ENCODE peak calls at places on chromosomes 7 and 10, in nine cellular contexts. I, U, E, H, N, X, M, Y and Q are unnamed samples.

GRCh38 chr7:958221-959200 is 4.0 kb upstream of the ADAP1 start:
- DNase-seq in I (no peak), U (no peak), E (peak; percentile 29), H (no peak), N (no peak), X (peak; percentile 6), M (no peak), Y (no peak), Q (no peak)

GRCh38 chr10:11183000-11183399 is 165.3 kb downstream of the CELF2 start:
- DNase-seq in I (no peak), U (no peak), E (no peak), H (no peak), N (no peak), X (no peak), M (no peak), Y (no peak), Q (no peak)

GRCh38 chr7:100545636-100546128 is 6.7 kb downstream of the AGFG2 start:
- DNase-seq in I (peak; percentile 87), U (peak; percentile 99), E (no peak), H (no peak), N (peak; percentile 55), X (no peak), M (peak; percentile 72), Y (peak; percentile 90), Q (peak; percentile 73)

GRCh38 chr10:88049204-88049603 is 185.8 kb downstream of the PTEN start:
- DNase-seq in I (no peak), U (no peak), E (no peak), H (no peak), N (no peak), X (no peak), M (no peak), Y (no peak), Q (no peak)

GRCh38 chr10:80289451-80290287 is at the start of gene MAT1A:
- DNase-seq in I (no peak), U (peak; percentile 41), E (no peak), H (peak; percentile 8), N (peak; percentile 55), X (no peak), M (no peak), Y (peak; percentile 17), Q (peak; percentile 63)

GRCh38 chr7:76048668-76048988 is 722 bp downstream of the MDH2 start:
- DNase-seq in I (no peak), U (no peak), E (no peak), H (no peak), N (peak; percentile 75), X (no peak), M (no peak), Y (no peak), Q (no peak)

GRCh38 chr10:71921319-71922027 is 42.7 kb upstream of the CHST3 start:
- DNase-seq in I (no peak), U (no peak), E (peak; percentile 36), H (peak; percentile 63), N (no peak), X (peak; percentile 58), M (no peak), Y (peak; percentile 42), Q (no peak)

GRCh38 chr7:154950992-154951391 is 51.9 kb downstream of the PAXIP1 start:
- DNase-seq in I (no peak), U (no peak), E (no peak), H (no peak), N (no peak), X (no peak), M (no peak), Y (no peak), Q (no peak)

GRCh38 chr7:641269-641671 is 85.2 kb upstream of the DNAAF5 start:
- DNase-seq in I (no peak), U (peak; percentile 63), E (no peak), H (no peak), N (no peak), X (no peak), M (no peak), Y (no peak), Q (no peak)

GRCh38 chr10:60031664-60032063 is 125.3 kb upstream of the CCDC6 start:
- DNase-seq in I (peak; percentile 8), U (peak; percentile 11), E (no peak), H (no peak), N (no peak), X (no peak), M (peak; percentile 29), Y (peak; percentile 17), Q (peak; percentile 59)

GRCh38 chr7:73831656-73832579 is 1.1 kb downstream of the CLDN4 start:
- DNase-seq in I (no peak), U (no peak), E (no peak), H (no peak), N (no peak), X (no peak), M (no peak), Y (no peak), Q (peak; percentile 93)

GRCh38 chr7:158956805-158957506 is 100.6 kb downstream of the DYNC2I1 start:
- DNase-seq in I (no peak), U (no peak), E (no peak), H (no peak), N (no peak), X (no peak), M (no peak), Y (no peak), Q (no peak)

GRCh38 chr7:93055543-93056107 is 62.2 kb downstream of the SAMD9 start:
- DNase-seq in I (no peak), U (peak; percentile 36), E (no peak), H (peak; percentile 26), N (peak; percentile 57), X (no peak), M (no peak), Y (peak; percentile 70), Q (peak; percentile 44)

GRCh38 chr7:149868638-149869290 is 5.0 kb upstream of the ATP6V0E2 start:
- DNase-seq in I (no peak), U (no peak), E (no peak), H (no peak), N (peak; percentile 36), X (no peak), M (no peak), Y (no peak), Q (no peak)

GRCh38 chr10:101834341-101834740 is 9.3 kb downstream of the KCNIP2 start:
- DNase-seq in I (no peak), U (peak; percentile 28), E (no peak), H (no peak), N (no peak), X (peak; percentile 30), M (no peak), Y (no peak), Q (no peak)

GRCh38 chr10:5583525-5584175 is 58.9 kb downstream of the CALML3 start:
- DNase-seq in I (no peak), U (no peak), E (peak; percentile 51), H (no peak), N (peak; percentile 52), X (peak; percentile 52), M (peak; percentile 84), Y (no peak), Q (peak; percentile 77)

GRCh38 chr10:123275183-123275549 is 121.0 kb downstream of the BUB3 start:
- DNase-seq in I (no peak), U (no peak), E (no peak), H (no peak), N (no peak), X (no peak), M (no peak), Y (peak; percentile 13), Q (no peak)

GRCh38 chr7:82985144-82985802 is 177.4 kb downstream of the PCLO start:
- DNase-seq in I (no peak), U (no peak), E (no peak), H (no peak), N (no peak), X (no peak), M (no peak), Y (no peak), Q (peak; percentile 58)

GRCh38 chr10:70508912-70509366 is 30.4 kb downstream of the PALD1 start:
- DNase-seq in I (peak; percentile 6), U (peak; percentile 59), E (peak; percentile 67), H (no peak), N (peak; percentile 53), X (peak; percentile 72), M (no peak), Y (peak; percentile 52), Q (no peak)

GRCh38 chr10:132721725-132722124 is 64.2 kb downstream of the NKX6-2 start:
- DNase-seq in I (no peak), U (no peak), E (no peak), H (no peak), N (no peak), X (no peak), M (no peak), Y (no peak), Q (no peak)

GRCh38 chr10:51654918-51655317 is 44.5 kb downstream of the CSTF2T start:
- DNase-seq in I (no peak), U (no peak), E (no peak), H (no peak), N (no peak), X (no peak), M (no peak), Y (no peak), Q (no peak)

GRCh38 chr7:35415411-35415822 is 161.5 kb upstream of the TBX20 start:
- DNase-seq in I (no peak), U (peak; percentile 13), E (no peak), H (no peak), N (no peak), X (peak; percentile 84), M (no peak), Y (no peak), Q (no peak)

GRCh38 chr10:113945075-113945686 is 90.7 kb downstream of the NHLRC2 start:
- DNase-seq in I (peak; percentile 15), U (peak; percentile 67), E (no peak), H (no peak), N (no peak), X (no peak), M (no peak), Y (peak; percentile 44), Q (peak; percentile 72)

GRCh38 chr10:61971016-61971350 is 69.5 kb downstream of the ARID5B start:
- DNase-seq in I (no peak), U (no peak), E (no peak), H (no peak), N (no peak), X (no peak), M (no peak), Y (peak; percentile 21), Q (no peak)

GRCh38 chr10:116307450-116307849 is 16.8 kb upstream of the CCDC172 start:
- DNase-seq in I (no peak), U (no peak), E (no peak), H (no peak), N (no peak), X (no peak), M (no peak), Y (no peak), Q (no peak)

GRCh38 chr10:107072028-107072427 is 92.5 kb downstream of the SORCS1 start:
- DNase-seq in I (no peak), U (no peak), E (no peak), H (peak; percentile 63), N (no peak), X (no peak), M (no peak), Y (no peak), Q (no peak)

GRCh38 chr10:8049874-8050560 is 4.5 kb upstream of the GATA3 start:
- DNase-seq in I (no peak), U (no peak), E (no peak), H (no peak), N (no peak), X (no peak), M (no peak), Y (no peak), Q (peak; percentile 29)

GRCh38 chr7:155918720-155919399 is 106.6 kb upstream of the SHH start:
- DNase-seq in I (peak; percentile 86), U (peak; percentile 87), E (no peak), H (no peak), N (no peak), X (peak; percentile 20), M (no peak), Y (peak; percentile 17), Q (peak; percentile 94)

GRCh38 chr10:86031-86430 is 36.9 kb upstream of the TUBB8 start:
- DNase-seq in I (no peak), U (no peak), E (no peak), H (no peak), N (no peak), X (no peak), M (no peak), Y (no peak), Q (no peak)

GRCh38 chr7:44333971-44334733 is 8.8 kb upstream of the CAMK2B start:
- DNase-seq in I (no peak), U (no peak), E (no peak), H (peak; percentile 59), N (no peak), X (no peak), M (no peak), Y (no peak), Q (no peak)

GRCh38 chr7:155209920-155210319 is 87.8 kb upstream of the INSIG1 start:
- DNase-seq in I (no peak), U (no peak), E (no peak), H (no peak), N (no peak), X (no peak), M (no peak), Y (no peak), Q (no peak)